ENCODE peak calls at places on chromosomes 7 and 10, in five cellular contexts. One of them, this sample, is unnamed.
A peak's percentile ranks its signal among the peaks of the same experiment; 100 is the strongest.

GRCh38 chr10:70053896-70054641 is 1.4 kb downstream of the MACROH2A2 start:
- DNase-seq in HuH-7.5: peak; percentile 20
- DNase-seq in neural progenitor cell: peak; percentile 44
- DNase-seq in body of pancreas: peak; percentile 34
- DNase-seq in DMS53: peak; percentile 56
- DNase-seq in this sample: no peak

GRCh38 chr10:97200616-97201015 is 14.9 kb upstream of the SLIT1 start:
- DNase-seq in HuH-7.5: no peak
- DNase-seq in neural progenitor cell: no peak
- DNase-seq in DMS53: no peak
- DNase-seq in body of pancreas: no peak
- DNase-seq in this sample: no peak

GRCh38 chr7:7032221-7032620 is 150.1 kb upstream of the C1GALT1 start:
- DNase-seq in neural progenitor cell: no peak
- DNase-seq in body of pancreas: no peak
- DNase-seq in HuH-7.5: no peak
- DNase-seq in DMS53: no peak
- DNase-seq in this sample: no peak

GRCh38 chr7:30505174-30505697 is 607 bp upstream of the GGCT start:
- DNase-seq in neural progenitor cell: no peak
- DNase-seq in body of pancreas: no peak
- DNase-seq in DMS53: no peak
- DNase-seq in HuH-7.5: no peak
- DNase-seq in this sample: no peak

GRCh38 chr10:4549254-4549653 is 276.8 kb upstream of the AKR1E2 start:
- DNase-seq in body of pancreas: no peak
- DNase-seq in neural progenitor cell: no peak
- DNase-seq in HuH-7.5: no peak
- DNase-seq in DMS53: no peak
- DNase-seq in this sample: no peak

GRCh38 chr10:60769406-60769805 is 8.9 kb upstream of the CDK1 start:
- DNase-seq in HuH-7.5: no peak
- DNase-seq in neural progenitor cell: no peak
- DNase-seq in DMS53: no peak
- DNase-seq in body of pancreas: no peak
- DNase-seq in this sample: no peak

GRCh38 chr7:43850348-43851116 is 18.8 kb downstream of the MRPS24 start:
- DNase-seq in body of pancreas: no peak
- DNase-seq in HuH-7.5: no peak
- DNase-seq in DMS53: no peak
- DNase-seq in neural progenitor cell: no peak
- DNase-seq in this sample: no peak

GRCh38 chr7:76220185-76221057 is 18.7 kb downstream of the SRRM3 start:
- DNase-seq in DMS53: no peak
- DNase-seq in HuH-7.5: no peak
- DNase-seq in neural progenitor cell: peak; percentile 81
- DNase-seq in body of pancreas: peak; percentile 21
- DNase-seq in this sample: no peak

GRCh38 chr7:64611717-64612116 is 48.8 kb upstream of the ZNF680 start:
- DNase-seq in DMS53: no peak
- DNase-seq in neural progenitor cell: no peak
- DNase-seq in body of pancreas: no peak
- DNase-seq in HuH-7.5: no peak
- DNase-seq in this sample: no peak

GRCh38 chr7:41247128-41247865 is 455.6 kb downstream of the INHBA start:
- DNase-seq in HuH-7.5: no peak
- DNase-seq in neural progenitor cell: no peak
- DNase-seq in DMS53: peak; percentile 97
- DNase-seq in body of pancreas: no peak
- DNase-seq in this sample: peak; percentile 92

GRCh38 chr7:47765373-47765979 is 182.8 kb downstream of the PKD1L1 start:
- DNase-seq in body of pancreas: no peak
- DNase-seq in DMS53: no peak
- DNase-seq in HuH-7.5: no peak
- DNase-seq in neural progenitor cell: no peak
- DNase-seq in this sample: no peak

GRCh38 chr10:57977262-57977661 is 290.4 kb downstream of the IPMK start:
- DNase-seq in body of pancreas: no peak
- DNase-seq in neural progenitor cell: no peak
- DNase-seq in HuH-7.5: no peak
- DNase-seq in DMS53: no peak
- DNase-seq in this sample: no peak

GRCh38 chr7:88757371-88757770 is 2.1 kb upstream of the ZNF804B start:
- DNase-seq in DMS53: peak; percentile 58
- DNase-seq in body of pancreas: no peak
- DNase-seq in HuH-7.5: no peak
- DNase-seq in neural progenitor cell: no peak
- DNase-seq in this sample: no peak

GRCh38 chr7:139798221-139798620 is 20.4 kb upstream of the HIPK2 start:
- DNase-seq in neural progenitor cell: no peak
- DNase-seq in HuH-7.5: no peak
- DNase-seq in body of pancreas: no peak
- DNase-seq in DMS53: peak; percentile 77
- DNase-seq in this sample: peak; percentile 51

GRCh38 chr10:118992496-118992895 is 37.0 kb upstream of the NANOS1 start:
- DNase-seq in body of pancreas: no peak
- DNase-seq in neural progenitor cell: no peak
- DNase-seq in DMS53: no peak
- DNase-seq in HuH-7.5: no peak
- DNase-seq in this sample: no peak

GRCh38 chr10:1109795-1110673 is 53.8 kb downstream of the WDR37 start:
- DNase-seq in neural progenitor cell: peak; percentile 81
- DNase-seq in DMS53: peak; percentile 90
- DNase-seq in body of pancreas: peak; percentile 56
- DNase-seq in HuH-7.5: peak; percentile 75
- DNase-seq in this sample: no peak

GRCh38 chr7:151361193-151361959 is 19.8 kb downstream of the NUB1 start:
- DNase-seq in body of pancreas: no peak
- DNase-seq in DMS53: no peak
- DNase-seq in HuH-7.5: no peak
- DNase-seq in neural progenitor cell: no peak
- DNase-seq in this sample: no peak

GRCh38 chr10:63429280-63429679 is 36.5 kb downstream of the JMJD1C start:
- DNase-seq in HuH-7.5: no peak
- DNase-seq in neural progenitor cell: no peak
- DNase-seq in body of pancreas: no peak
- DNase-seq in DMS53: no peak
- DNase-seq in this sample: no peak

GRCh38 chr10:122852261-122852660 is 6.6 kb upstream of the CUZD1 start:
- DNase-seq in HuH-7.5: no peak
- DNase-seq in DMS53: no peak
- DNase-seq in body of pancreas: no peak
- DNase-seq in neural progenitor cell: no peak
- DNase-seq in this sample: no peak

GRCh38 chr7:132002343-132002968 is 446.0 kb upstream of the PODXL start:
- DNase-seq in HuH-7.5: no peak
- DNase-seq in body of pancreas: no peak
- DNase-seq in DMS53: no peak
- DNase-seq in neural progenitor cell: no peak
- DNase-seq in this sample: no peak

GRCh38 chr10:17835688-17836087 is 26.5 kb downstream of the MRC1 start:
- DNase-seq in body of pancreas: no peak
- DNase-seq in HuH-7.5: no peak
- DNase-seq in neural progenitor cell: peak; percentile 2
- DNase-seq in DMS53: peak; percentile 31
- DNase-seq in this sample: no peak

GRCh38 chr7:45173596-45174327 is 16.2 kb downstream of the RAMP3 start:
- DNase-seq in body of pancreas: no peak
- DNase-seq in DMS53: no peak
- DNase-seq in neural progenitor cell: no peak
- DNase-seq in HuH-7.5: no peak
- DNase-seq in this sample: no peak

GRCh38 chr10:4022473-4022872 is 237.5 kb upstream of the KLF6 start:
- DNase-seq in HuH-7.5: no peak
- DNase-seq in body of pancreas: no peak
- DNase-seq in neural progenitor cell: no peak
- DNase-seq in DMS53: no peak
- DNase-seq in this sample: no peak

This sample was measured in DMS153.